ENCODE peak calls at places on chromosomes 2 and 18, in four cellular contexts. F is HCEC 1CT; I is stimulated activated CD4-positive, alpha-beta T cell treated with anti-CD3 and anti-CD28 coated beads, Interleukin-2, amount 100 ng/mL, for 48 hours; Y is kidney epithelial cell. C is an unnamed sample.

GRCh38 chr2:239328306-239329191 is 72.3 kb downstream of the HDAC4 start:
- DNase-seq in F (peak), I (no peak), Y (no peak), C (no peak)

GRCh38 chr2:136008205-136008865 is 22.9 kb upstream of the DARS1 start:
- DNase-seq in F (no peak), I (peak), Y (no peak), C (no peak)

GRCh38 chr2:127355407-127356008 is 32.3 kb downstream of the MAP3K2 start:
- DNase-seq in F (peak), I (no peak), Y (no peak), C (no peak)

GRCh38 chr2:3124921-3125760 is 252.5 kb downstream of the EIPR1 start:
- DNase-seq in F (no peak), I (no peak), Y (no peak), C (no peak)

GRCh38 chr2:98519851-98520250 is 75.2 kb downstream of the INPP4A start:
- DNase-seq in F (no peak), I (no peak), Y (no peak), C (no peak)

GRCh38 chr2:203584784-203585183 is 49.7 kb upstream of the RAPH1 start:
- DNase-seq in F (no peak), I (no peak), Y (no peak), C (no peak)

GRCh38 chr18:43563780-43564179 is 286.5 kb upstream of the SYT4 start:
- DNase-seq in F (peak), I (no peak), Y (no peak), C (no peak)

GRCh38 chr2:120254178-120254577 is 1.5 kb downstream of the RALB start:
- DNase-seq in F (no peak), I (no peak), Y (no peak), C (no peak)

GRCh38 chr2:166090900-166091299 is 36.9 kb downstream of the SCN1A start:
- DNase-seq in F (peak), I (no peak), Y (no peak), C (no peak)

GRCh38 chr2:71337776-71338175 is 6.2 kb downstream of the ZNF638 start:
- DNase-seq in F (no peak), I (no peak), Y (no peak), C (no peak)

GRCh38 chr2:158529379-158530110 is 72.8 kb downstream of the PKP4 start:
- DNase-seq in F (peak), I (no peak), Y (no peak), C (no peak)

GRCh38 chr2:110919738-110920137 is 187.4 kb downstream of the ACOXL start:
- DNase-seq in F (no peak), I (no peak), Y (no peak), C (no peak)

GRCh38 chr2:43399515-43400245 is 173.3 kb upstream of the ZFP36L2 start:
- DNase-seq in F (peak), I (no peak), Y (no peak), C (no peak)

GRCh38 chr2:220504890-220505564 is 877.6 kb downstream of the SLC4A3 start:
- DNase-seq in F (peak), I (no peak), Y (peak), C (no peak)

GRCh38 chr2:219836647-219837177 is 209.3 kb downstream of the SLC4A3 start:
- DNase-seq in F (no peak), I (no peak), Y (no peak), C (no peak)

GRCh38 chr2:21396252-21396651 is 272.5 kb downstream of the TDRD15 start:
- DNase-seq in F (no peak), I (no peak), Y (no peak), C (no peak)

GRCh38 chr2:219386532-219387280 is 1.0 kb downstream of the DNPEP start:
- DNase-seq in F (no peak), I (peak), Y (no peak), C (no peak)

GRCh38 chr2:239679755-239680154 is 278.9 kb upstream of the HDAC4 start:
- DNase-seq in F (no peak), I (no peak), Y (no peak), C (no peak)

GRCh38 chr18:75073654-75074053 is 135.3 kb downstream of the PTGR3 start:
- DNase-seq in F (no peak), I (no peak), Y (no peak), C (no peak)

GRCh38 chr2:75560768-75561565 is at the start of gene EVA1A:
- DNase-seq in F (peak), I (no peak), Y (peak), C (peak)

GRCh38 chr18:3948958-3949357 is 499.0 kb downstream of the TGIF1 start:
- DNase-seq in F (no peak), I (no peak), Y (no peak), C (no peak)

GRCh38 chr2:37566517-37566961 is 104.9 kb downstream of the CDC42EP3 start:
- DNase-seq in F (peak), I (no peak), Y (no peak), C (no peak)

GRCh38 chr2:69134546-69134945 is 121.6 kb downstream of the ANTXR1 start:
- DNase-seq in F (no peak), I (no peak), Y (no peak), C (no peak)

GRCh38 chr2:170530284-170530745 is 184.8 kb upstream of the SP5 start:
- DNase-seq in F (no peak), I (no peak), Y (peak), C (peak)

GRCh38 chr2:43343573-43344304 is 117.3 kb upstream of the ZFP36L2 start:
- DNase-seq in F (peak), I (no peak), Y (peak), C (no peak)

GRCh38 chr2:229752970-229753729 is 38.8 kb upstream of the DNER start:
- DNase-seq in F (no peak), I (no peak), Y (no peak), C (no peak)

GRCh38 chr2:239380831-239381708 is 19.8 kb downstream of the HDAC4 start:
- DNase-seq in F (no peak), I (peak), Y (no peak), C (no peak)